ENCODE peak calls at places on chromosome 10, in six cellular contexts. H is suprapubic skin, F is heart right ventricle, T is tibial artery, A is A549, E is SK-N-SH. D is an unnamed sample.

GRCh38 chr10:3867454-3868273 is 82.7 kb upstream of the KLF6 start:
- DNase-seq in H (no peak), F (no peak), T (no peak), A (no peak), E (no peak), D (no peak)

GRCh38 chr10:13794982-13795381 is 208.2 kb downstream of the PRPF18 start:
- DNase-seq in H (no peak), F (no peak), T (no peak), A (no peak), E (no peak), D (no peak)

GRCh38 chr10:30579554-30579953 is 50.0 kb downstream of the LYZL2 start:
- DNase-seq in H (no peak), F (no peak), T (no peak), A (no peak), E (no peak), D (no peak)

GRCh38 chr10:31000071-31000787 is 31.4 kb downstream of the ZNF438 start:
- DNase-seq in H (no peak), F (no peak), T (no peak), A (no peak), E (no peak), D (no peak)

GRCh38 chr10:43814611-43815010 is 165.9 kb upstream of the ZNF32 start:
- DNase-seq in H (no peak), F (no peak), T (no peak), A (no peak), E (no peak), D (no peak)

GRCh38 chr10:73953665-73954064 is 42.7 kb downstream of the PLAU start:
- DNase-seq in H (peak; percentile 14), F (no peak), T (no peak), A (no peak), E (no peak), D (no peak)

GRCh38 chr10:13585195-13585751 is 1.5 kb upstream of the PRPF18 start:
- DNase-seq in H (no peak), F (no peak), T (no peak), A (no peak), E (no peak), D (no peak)

GRCh38 chr10:124624456-124624855 is 119.7 kb downstream of the FAM53B start:
- DNase-seq in H (no peak), F (no peak), T (no peak), A (no peak), E (no peak), D (no peak)

GRCh38 chr10:4459531-4459930 is 366.5 kb upstream of the AKR1E2 start:
- DNase-seq in H (no peak), F (no peak), T (no peak), A (peak; percentile 37), E (no peak), D (no peak)

GRCh38 chr10:132096863-132097478 is 31.2 kb downstream of the JAKMIP3 start:
- DNase-seq in H (no peak), F (no peak), T (no peak), A (no peak), E (no peak), D (peak; percentile 52)

GRCh38 chr10:118568327-118568848 is 27.1 kb downstream of the PRLHR start:
- DNase-seq in H (no peak), F (peak; percentile 65), T (no peak), A (peak; percentile 58), E (peak; percentile 63), D (no peak)

GRCh38 chr10:5589963-5590511 is 65.3 kb downstream of the CALML3 start:
- DNase-seq in H (no peak), F (no peak), T (no peak), A (peak; percentile 53), E (no peak), D (no peak)

GRCh38 chr10:110340821-110341220 is 36.1 kb upstream of the SMNDC1 start:
- DNase-seq in H (no peak), F (no peak), T (no peak), A (no peak), E (no peak), D (no peak)

GRCh38 chr10:133169173-133169947 is 9.3 kb downstream of the KNDC1 start:
- DNase-seq in H (no peak), F (no peak), T (no peak), A (no peak), E (no peak), D (peak; percentile 65)

GRCh38 chr10:62738916-62739315 is 65.6 kb upstream of the ADO start:
- DNase-seq in H (no peak), F (no peak), T (no peak), A (no peak), E (no peak), D (no peak)

GRCh38 chr10:123241391-123242141 is 87.4 kb downstream of the BUB3 start:
- DNase-seq in H (no peak), F (no peak), T (no peak), A (no peak), E (no peak), D (no peak)

GRCh38 chr10:74177140-74177677 is 26.2 kb downstream of the ADK start:
- DNase-seq in H (peak; percentile 79), F (no peak), T (no peak), A (no peak), E (no peak), D (peak; percentile 78)

GRCh38 chr10:116690356-116691078 is 51.8 kb downstream of the HSPA12A start:
- DNase-seq in H (no peak), F (peak; percentile 58), T (no peak), A (no peak), E (no peak), D (no peak)

GRCh38 chr10:58643029-58643428 is 130.4 kb downstream of the BICC1 start:
- DNase-seq in H (no peak), F (no peak), T (no peak), A (no peak), E (no peak), D (no peak)

GRCh38 chr10:51574248-51575067 is 124.9 kb downstream of the CSTF2T start:
- DNase-seq in H (no peak), F (no peak), T (no peak), A (no peak), E (peak; percentile 21), D (no peak)
- H3K27ac ChIP-seq in H (no peak overlapping the region), F (no peak overlapping the region), T (no peak overlapping the region), A (no peak overlapping the region), E (no peak overlapping the region), D (no peak overlapping the region)

GRCh38 chr10:100482181-100482833 is 19.5 kb downstream of the WNT8B start:
- DNase-seq in H (peak; percentile 68), F (peak; percentile 55), T (peak; percentile 48), A (peak; percentile 80), E (peak; percentile 87), D (no peak)

GRCh38 chr10:100481462-100482081 is 18.8 kb downstream of the WNT8B start:
- DNase-seq in H (peak; percentile 91), F (peak; percentile 84), T (peak; percentile 86), A (peak; percentile 89), E (peak; percentile 88), D (peak; percentile 87)

GRCh38 chr10:100483876-100484666 is 21.3 kb downstream of the WNT8B start:
- DNase-seq in H (no peak), F (no peak), T (no peak), A (no peak), E (no peak), D (no peak)

GRCh38 chr10:100485336-100485735 is 22.5 kb downstream of the WNT8B start:
- DNase-seq in H (no peak), F (no peak), T (no peak), A (no peak), E (no peak), D (no peak)

DNA sequence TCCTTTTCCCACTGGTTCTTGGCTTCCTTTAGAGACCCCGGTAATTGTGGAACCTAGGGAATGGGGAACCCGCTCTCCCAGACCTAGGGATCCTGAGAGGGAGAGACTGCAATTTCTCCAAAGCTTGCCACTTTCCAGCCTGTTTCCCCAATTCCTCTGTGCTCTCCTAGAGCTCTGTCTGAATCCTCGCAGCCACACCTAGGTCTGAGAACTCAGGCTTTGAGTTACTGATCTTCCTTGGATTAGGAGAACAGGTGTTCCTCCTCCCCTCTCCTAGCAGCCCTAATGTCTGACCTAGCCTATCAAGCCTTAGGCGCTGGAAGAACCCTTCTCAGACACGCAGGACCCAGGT is 20.0 kb downstream of the WNT8B start:
- DNase-seq in H (no peak), F (no peak), T (no peak), A (no peak), E (no peak), D (no peak)
- TF ChIP-seq CTCF in H (no peak), F (peak; percentile 28), T (no peak), A (peak; percentile 24), E (peak; percentile 2), D (no peak)

DNA sequence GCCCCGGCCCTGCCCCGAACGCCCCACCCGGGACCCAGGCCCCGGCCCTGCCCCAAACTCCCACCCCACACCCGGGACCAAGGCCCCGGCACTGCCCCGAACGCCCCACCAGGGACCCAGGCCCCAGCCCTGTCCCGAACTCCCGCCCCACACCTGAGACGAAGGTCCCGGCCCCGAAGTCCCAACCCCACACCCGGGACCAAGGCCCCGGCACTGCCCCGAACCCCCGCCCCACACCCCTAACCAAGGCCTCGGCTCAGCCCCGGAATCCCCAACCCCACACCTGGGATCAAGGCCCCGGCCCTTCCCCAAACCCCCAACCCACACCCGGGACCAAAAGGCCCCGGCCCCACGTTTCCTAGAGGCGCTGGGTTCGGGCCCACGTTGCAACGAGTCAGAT is 1.1 kb upstream of the LARP4B start:
- DNase-seq in H (peak; percentile 75), F (no peak), T (no peak), A (no peak), E (peak; percentile 39), D (no peak)
- H3K4me3 ChIP-seq in H (peak overlapping the region; percentile 87), F (no peak overlapping the region), T (peak overlapping the region; percentile 88), A (peak overlapping the region; percentile 99), E (no peak overlapping the region), D (peak overlapping the region; percentile 95)

GRCh38 chr10:16866861-16867260 is 49.6 kb upstream of the RSU1 start:
- DNase-seq in H (no peak), F (no peak), T (no peak), A (no peak), E (peak; percentile 47), D (no peak)

GRCh38 chr10:16867990-16868389 is 50.8 kb upstream of the RSU1 start:
- DNase-seq in H (no peak), F (no peak), T (no peak), A (no peak), E (no peak), D (no peak)

GRCh38 chr10:16870331-16870730 is 53.1 kb upstream of the RSU1 start:
- DNase-seq in H (no peak), F (no peak), T (no peak), A (no peak), E (no peak), D (no peak)

GRCh38 chr10:16863766-16864165 is 46.5 kb upstream of the RSU1 start:
- DNase-seq in H (no peak), F (no peak), T (no peak), A (no peak), E (no peak), D (no peak)

DNA sequence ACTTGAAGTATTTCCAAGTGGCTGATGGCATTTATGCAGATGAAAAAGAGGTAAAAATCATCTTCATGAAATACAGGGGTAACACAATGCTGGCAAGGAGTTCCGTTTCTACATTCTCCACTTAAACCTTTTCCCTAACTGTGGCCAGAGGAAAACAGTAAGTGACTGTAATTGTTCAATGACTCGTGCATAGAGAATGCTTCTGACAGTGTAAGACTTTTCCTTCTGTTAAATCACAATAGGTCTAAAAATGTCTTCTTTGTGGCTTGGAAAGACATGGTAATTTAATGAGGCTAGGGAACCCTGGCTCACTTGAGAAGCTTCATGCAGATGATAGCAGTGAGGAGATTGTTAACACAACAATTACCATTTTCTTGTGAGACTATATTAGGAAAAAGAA is 50.3 kb upstream of the RSU1 start:
- DNase-seq in H (no peak), F (no peak), T (no peak), A (no peak), E (no peak), D (no peak)
- H3K27ac ChIP-seq in H (no peak overlapping the region), F (no peak overlapping the region), T (no peak overlapping the region), A (no peak overlapping the region), E (peak overlapping the region; percentile 96), D (no peak overlapping the region)

GRCh38 chr10:69968830-69969229 is 83.8 kb upstream of the MACROH2A2 start:
- DNase-seq in H (no peak), F (no peak), T (no peak), A (no peak), E (peak; percentile 45), D (no peak)
- TF ChIP-seq CTCF in H (no peak), F (no peak), T (no peak), A (no peak), E (peak; percentile 40), D (no peak)